ENCODE peak calls at places on chromosomes 2 and 18, in ten cellular contexts. H is NCI-H1105 treated with DMSO at 0.1 percent for 48 hours; P is activated naive CD8-positive, alpha-beta T cell treated with anti-CD3 and anti-CD28 coated beads, Interleukin-2, amount 50 U/mL, for 24 hours; R is retina; N is SW 1271; A is breast epithelium; T is astrocyte; U is Caki2; S is GM12892; X is psoas muscle. D is an unnamed sample.

GRCh38 chr2:187369471-187369870 is 78.6 kb downstream of the CALCRL start:
- DNase-seq in R (no peak), S (no peak), A (no peak), U (no peak), H (no peak), T (no peak), X (no peak), P (no peak), N (no peak), D (no peak)

GRCh38 chr18:77124452-77124922 is 8.1 kb downstream of the MBP start:
- DNase-seq in N (peak), U (no peak), S (no peak), X (no peak), A (no peak), T (no peak), P (peak), R (no peak), H (no peak), D (no peak)

GRCh38 chr2:186887107-186888090 is 38.4 kb upstream of the ZSWIM2 start:
- DNase-seq in T (no peak), X (peak), R (peak), S (no peak), U (no peak), A (peak), H (no peak), P (no peak), N (no peak), D (no peak)

GRCh38 chr2:16250056-16250425 is 309.7 kb downstream of the MYCN start:
- DNase-seq in A (no peak), H (no peak), P (no peak), T (no peak), X (no peak), N (no peak), R (no peak), U (no peak), S (no peak), D (no peak)

GRCh38 chr2:45119855-45120254 is 110.6 kb upstream of the SIX2 start:
- DNase-seq in X (no peak), U (peak), T (peak), H (no peak), S (no peak), A (no peak), R (no peak), N (no peak), P (no peak), D (no peak)

GRCh38 chr2:64837116-64837704 is 152.0 kb upstream of the SLC1A4 start:
- DNase-seq in X (no peak), P (no peak), R (no peak), S (no peak), H (no peak), A (no peak), T (peak), N (no peak), U (peak), D (no peak)

GRCh38 chr2:152555048-152555447 is 162.2 kb downstream of the PRPF40A start:
- DNase-seq in N (no peak), A (no peak), H (no peak), S (no peak), P (no peak), X (no peak), T (no peak), U (no peak), R (no peak), D (no peak)

GRCh38 chr2:39528701-39529100 is 91.6 kb upstream of the MAP4K3 start:
- DNase-seq in U (no peak), A (no peak), T (no peak), R (no peak), S (no peak), P (no peak), H (no peak), X (no peak), N (no peak), D (no peak)

GRCh38 chr2:31446848-31447247 is 32.3 kb upstream of the XDH start:
- DNase-seq in S (no peak), U (no peak), N (no peak), T (peak), P (no peak), A (no peak), X (no peak), R (no peak), H (no peak), D (no peak)

GRCh38 chr2:166419616-166419934 is 43.8 kb upstream of the SCN9A start:
- DNase-seq in A (no peak), N (peak), H (peak), U (peak), P (no peak), X (no peak), S (no peak), R (no peak), T (peak), D (no peak)

GRCh38 chr18:14026199-14026598 is 106.0 kb downstream of the ZNF519 start:
- DNase-seq in U (no peak), P (no peak), N (no peak), R (no peak), A (no peak), X (no peak), H (no peak), S (no peak), T (no peak), D (no peak)

GRCh38 chr2:53583583-53583982 is 184.0 kb upstream of the CHAC2 start:
- DNase-seq in T (no peak), U (no peak), X (no peak), A (no peak), H (no peak), S (no peak), P (no peak), N (no peak), R (no peak), D (no peak)

GRCh38 chr2:137220438-137220998 is 455.2 kb downstream of the THSD7B start:
- DNase-seq in X (no peak), R (no peak), S (no peak), H (no peak), A (no peak), U (peak), N (no peak), P (no peak), T (peak), D (no peak)

GRCh38 chr2:237692601-237693079 is 65.3 kb downstream of the LRRFIP1 start:
- DNase-seq in R (peak), U (peak), H (peak), P (peak), T (no peak), N (peak), S (no peak), A (no peak), X (no peak), D (no peak)

GRCh38 chr2:178700922-178701342 is 106.3 kb downstream of the TTN start:
- DNase-seq in T (peak), P (no peak), X (no peak), H (peak), N (peak), S (no peak), A (no peak), U (peak), R (no peak), D (no peak)

GRCh38 chr2:127154396-127154795 is 47.4 kb upstream of the BIN1 start:
- DNase-seq in N (no peak), T (no peak), U (no peak), R (no peak), S (no peak), H (no peak), A (no peak), X (no peak), P (no peak), D (peak)

GRCh38 chr2:119659601-119660342 is 19.2 kb upstream of the TMEM177 start:
- DNase-seq in H (peak), A (no peak), R (peak), P (peak), T (no peak), N (peak), U (peak), S (no peak), X (peak), D (no peak)

GRCh38 chr2:158115202-158115783 is 13.6 kb downstream of the UPP2 start:
- DNase-seq in X (no peak), T (no peak), N (no peak), H (no peak), R (no peak), P (no peak), A (no peak), U (no peak), S (no peak), D (no peak)

GRCh38 chr18:69567813-69568488 is 167.3 kb downstream of the DOK6 start:
- DNase-seq in S (no peak), X (no peak), T (no peak), R (no peak), A (no peak), P (no peak), N (no peak), U (no peak), H (no peak), D (no peak)

GRCh38 chr2:228542277-228542676 is 360.8 kb upstream of the SPHKAP start:
- DNase-seq in T (no peak), X (no peak), H (no peak), S (no peak), A (no peak), N (no peak), R (no peak), U (no peak), P (no peak), D (no peak)

GRCh38 chr2:3434654-3435053 is 55.2 kb downstream of the TRAPPC12 start:
- DNase-seq in X (no peak), T (no peak), H (no peak), A (no peak), S (no peak), N (no peak), P (no peak), U (no peak), R (no peak), D (no peak)

GRCh38 chr2:8678731-8679566 is 2.9 kb upstream of the ID2 start:
- DNase-seq in X (peak), H (peak), U (peak), A (peak), S (peak), T (peak), N (peak), R (peak), P (peak), D (peak)

GRCh38 chr2:234399451-234400246 is 97.2 kb downstream of the ARL4C start:
- DNase-seq in T (peak), S (no peak), U (no peak), H (no peak), P (no peak), N (no peak), R (no peak), X (no peak), A (no peak), D (no peak)

GRCh38 chr2:235936493-235936892 is 231.7 kb downstream of the GBX2 start:
- DNase-seq in R (no peak), N (no peak), U (no peak), H (no peak), S (no peak), T (no peak), P (peak), A (no peak), X (no peak), D (no peak)

GRCh38 chr2:127437781-127438726 is 19.8 kb downstream of the PROC start:
- DNase-seq in T (no peak), U (no peak), R (no peak), S (no peak), N (no peak), H (no peak), X (no peak), P (no peak), A (no peak), D (no peak)

GRCh38 chr2:38407111-38407682 is 30.1 kb upstream of the ATL2 start:
- DNase-seq in P (no peak), U (no peak), X (no peak), T (no peak), H (no peak), R (no peak), S (no peak), N (no peak), A (peak), D (no peak)

GRCh38 chr2:100011272-100011711 is 131.1 kb downstream of the AFF3 start:
- DNase-seq in X (no peak), A (no peak), S (no peak), T (peak), N (no peak), H (no peak), R (no peak), P (no peak), U (peak), D (no peak)

GRCh38 chr2:200306969-200307811 is 697 bp downstream of the SPATS2L start:
- DNase-seq in X (peak), R (peak), H (no peak), U (peak), T (no peak), A (no peak), P (peak), N (peak), S (no peak), D (peak)

GRCh38 chr2:111995148-111995547 is 59.9 kb upstream of the TMEM87B start:
- DNase-seq in H (no peak), N (no peak), A (no peak), R (no peak), X (no peak), T (no peak), P (no peak), U (no peak), S (no peak), D (no peak)

GRCh38 chr18:79400091-79400590 is 4.4 kb downstream of the NFATC1 start:
- DNase-seq in X (peak), N (peak), A (no peak), U (no peak), P (peak), H (peak), S (peak), R (no peak), T (no peak), D (no peak)

GRCh38 chr2:98807221-98807620 is 76.3 kb upstream of the MGAT4A start:
- DNase-seq in S (no peak), U (no peak), T (no peak), R (no peak), P (peak), X (no peak), H (no peak), A (no peak), N (no peak), D (peak)

GRCh38 chr18:29311580-29311979 is 1134.7 kb upstream of the CDH2 start:
- DNase-seq in X (no peak), S (no peak), H (no peak), P (no peak), A (no peak), T (no peak), U (no peak), N (no peak), R (no peak), D (no peak)

GRCh38 chr2:120564213-120565094 is 171.2 kb upstream of the GLI2 start:
- DNase-seq in U (peak), S (no peak), N (no peak), P (no peak), A (no peak), X (no peak), T (no peak), H (peak), R (no peak), D (peak)

GRCh38 chr2:48685126-48685525 is 67.5 kb downstream of the GTF2A1L start:
- DNase-seq in H (no peak), S (no peak), A (no peak), X (no peak), R (no peak), P (no peak), U (no peak), N (no peak), T (no peak), D (no peak)

GRCh38 chr2:84424152-84424551 is 34.9 kb downstream of the SUCLG1 start:
- DNase-seq in S (no peak), P (no peak), T (no peak), R (no peak), A (no peak), X (no peak), N (peak), H (peak), U (no peak), D (no peak)

GRCh38 chr2:164514491-164514890 is 106.8 kb downstream of the GRB14 start:
- DNase-seq in A (peak), R (no peak), P (no peak), U (peak), N (no peak), X (no peak), T (peak), H (no peak), S (no peak), D (no peak)

GRCh38 chr2:176967911-176968451 is 244.6 kb upstream of the HNRNPA3 start:
- DNase-seq in T (no peak), A (no peak), P (no peak), U (no peak), X (no peak), N (no peak), S (no peak), R (no peak), H (no peak), D (no peak)

GRCh38 chr18:49788327-49788908 is 24.9 kb downstream of the ACAA2 start:
- DNase-seq in N (no peak), S (no peak), P (no peak), X (no peak), T (peak), H (no peak), U (peak), A (no peak), R (no peak), D (no peak)

GRCh38 chr2:23571066-23571465 is 186.1 kb downstream of the KLHL29 start:
- DNase-seq in N (no peak), X (no peak), A (no peak), R (no peak), T (no peak), U (no peak), H (no peak), S (no peak), P (no peak), D (no peak)

GRCh38 chr2:45879936-45880335 is 228.5 kb downstream of the PRKCE start:
- DNase-seq in X (no peak), P (no peak), R (no peak), U (no peak), H (no peak), N (no peak), A (no peak), T (no peak), S (no peak), D (no peak)

D was measured in ureter.